ENCODE peak calls at places on chromosomes 4 and X, in nine cellular contexts. K is left colon, I is ureter, J is EL, O is endothelial cell, Q is T-cell, Z is non-pigmented ciliary epithelial cell, V is globus pallidus, L is KG1. W is an unnamed sample.

GRCh38 chr4:125582302-125582701 is 267.5 kb downstream of the FAT4 start:
- DNase-seq in K (no peak), I (no peak), J (peak; percentile 52), O (no peak), Q (no peak), Z (no peak), V (no peak), L (no peak), W (peak; percentile 5)

GRCh38 chrX:85627363-85627762 is 247.9 kb upstream of the POF1B start:
- DNase-seq in K (no peak), I (no peak), J (no peak), O (no peak), Q (no peak), Z (no peak), V (no peak), L (no peak), W (no peak)

GRCh38 chrX:40064055-40064597 is 33.6 kb downstream of the BCOR start:
- DNase-seq in K (no peak), I (no peak), J (no peak), O (no peak), Q (no peak), Z (no peak), V (no peak), L (no peak), W (no peak)

GRCh38 chr4:146121757-146122156 is 53.8 kb upstream of the LSM6 start:
- DNase-seq in K (no peak), I (no peak), J (no peak), O (no peak), Q (no peak), Z (no peak), V (no peak), L (no peak), W (no peak)

GRCh38 chr4:102350634-102351033 is 5.4 kb upstream of the SLC39A8 start:
- DNase-seq in K (no peak), I (no peak), J (no peak), O (no peak), Q (no peak), Z (no peak), V (no peak), L (no peak), W (no peak)

GRCh38 chr4:100361336-100361735 is 156.5 kb downstream of the EMCN start:
- DNase-seq in K (no peak), I (no peak), J (no peak), O (no peak), Q (no peak), Z (no peak), V (no peak), L (no peak), W (no peak)

GRCh38 chrX:16978193-16978984 is 31.9 kb downstream of the REPS2 start:
- DNase-seq in K (no peak), I (no peak), J (no peak), O (no peak), Q (no peak), Z (no peak), V (no peak), L (no peak), W (no peak)

GRCh38 chrX:11890843-11891514 is 132.9 kb downstream of the MSL3 start:
- DNase-seq in K (peak; percentile 45), I (no peak), J (no peak), O (no peak), Q (no peak), Z (no peak), V (no peak), L (no peak), W (no peak)

GRCh38 chr4:2437475-2438215 is 18.9 kb downstream of the CFAP99 start:
- DNase-seq in K (no peak), I (no peak), J (no peak), O (no peak), Q (no peak), Z (no peak), V (no peak), L (no peak), W (no peak)

GRCh38 chr4:73721901-73722300 is 18.5 kb upstream of the CXCL8 start:
- DNase-seq in K (no peak), I (no peak), J (peak; percentile 66), O (no peak), Q (no peak), Z (no peak), V (no peak), L (no peak), W (no peak)

GRCh38 chrX:39012561-39013209 is 211.4 kb downstream of the MID1IP1 start:
- DNase-seq in K (no peak), I (no peak), J (no peak), O (no peak), Q (no peak), Z (no peak), V (peak; percentile 0), L (no peak), W (peak; percentile 28)

GRCh38 chr4:78756721-78757120 is 19.4 kb upstream of the BMP2K start:
- DNase-seq in K (no peak), I (no peak), J (no peak), O (no peak), Q (no peak), Z (no peak), V (no peak), L (no peak), W (no peak)

GRCh38 chr4:124035364-124036036 is 638.9 kb downstream of the SPRY1 start:
- DNase-seq in K (no peak), I (no peak), J (no peak), O (no peak), Q (no peak), Z (no peak), V (no peak), L (no peak), W (no peak)

GRCh38 chrX:1093112-1093511 is 119.3 kb downstream of the CRLF2 start:
- DNase-seq in K (no peak), I (no peak), J (peak; percentile 10), O (no peak), Q (peak; percentile 47), Z (no peak), V (no peak), L (no peak), W (no peak)

GRCh38 chr4:124948976-124949597 is 236.6 kb upstream of the ANKRD50 start:
- DNase-seq in K (no peak), I (no peak), J (peak; percentile 47), O (no peak), Q (no peak), Z (no peak), V (no peak), L (no peak), W (peak; percentile 68)

GRCh38 chrX:110081740-110082139 is 78.8 kb downstream of the TMEM164 start:
- DNase-seq in K (no peak), I (no peak), J (peak; percentile 6), O (no peak), Q (no peak), Z (no peak), V (no peak), L (no peak), W (no peak)

GRCh38 chr4:122895336-122895995 is 26.9 kb downstream of the NUDT6 start:
- DNase-seq in K (no peak), I (no peak), J (no peak), O (no peak), Q (no peak), Z (no peak), V (no peak), L (no peak), W (peak; percentile 13)

GRCh38 chr4:124846306-124846705 is 133.8 kb upstream of the ANKRD50 start:
- DNase-seq in K (no peak), I (no peak), J (no peak), O (no peak), Q (no peak), Z (no peak), V (no peak), L (no peak), W (peak; percentile 15)

GRCh38 chr4:180296036-180296599 is 1947.1 kb upstream of the TENM3 start:
- DNase-seq in K (no peak), I (no peak), J (no peak), O (no peak), Q (no peak), Z (no peak), V (no peak), L (no peak), W (no peak)

GRCh38 chrX:69503835-69504625 is at the start of gene NALF2:
- DNase-seq in K (peak; percentile 37), I (peak; percentile 65), J (peak; percentile 25), O (peak; percentile 74), Q (no peak), Z (no peak), V (peak; percentile 27), L (no peak), W (peak; percentile 29)

GRCh38 chr4:119785963-119786362 is 157.4 kb upstream of the PDE5A start:
- DNase-seq in K (no peak), I (no peak), J (peak; percentile 9), O (no peak), Q (no peak), Z (no peak), V (no peak), L (no peak), W (peak; percentile 8)

GRCh38 chr4:20194079-20195013 is 57.4 kb upstream of the SLIT2 start:
- DNase-seq in K (no peak), I (no peak), J (peak; percentile 86), O (no peak), Q (no peak), Z (peak; percentile 65), V (no peak), L (no peak), W (peak; percentile 83)

GRCh38 chr4:158285429-158286216 is 75.3 kb downstream of the TMEM144 start:
- DNase-seq in K (no peak), I (no peak), J (no peak), O (no peak), Q (no peak), Z (no peak), V (no peak), L (no peak), W (no peak)

GRCh38 chrX:100895365-100896075 is 21.4 kb upstream of the NOX1 start:
- DNase-seq in K (no peak), I (peak; percentile 45), J (peak; percentile 30), O (peak; percentile 13), Q (no peak), Z (no peak), V (no peak), L (no peak), W (peak; percentile 33)

GRCh38 chr4:140151700-140152014 is 2.3 kb downstream of the MAML3 start:
- DNase-seq in K (peak; percentile 91), I (peak; percentile 91), J (peak; percentile 83), O (no peak), Q (peak; percentile 52), Z (peak; percentile 55), V (peak; percentile 78), L (peak; percentile 84), W (peak; percentile 79)

GRCh38 chrX:17369294-17369693 is 5.7 kb upstream of the NHS start:
- DNase-seq in K (no peak), I (no peak), J (no peak), O (no peak), Q (no peak), Z (no peak), V (no peak), L (no peak), W (no peak)

GRCh38 chr4:100289530-100289888 is 99.2 kb upstream of the DDIT4L start:
- DNase-seq in K (no peak), I (no peak), J (peak; percentile 59), O (no peak), Q (no peak), Z (no peak), V (no peak), L (no peak), W (peak; percentile 83)

GRCh38 chr4:32161382-32161781 is 1441.2 kb downstream of the PCDH7 start:
- DNase-seq in K (no peak), I (no peak), J (no peak), O (no peak), Q (no peak), Z (no peak), V (no peak), L (no peak), W (peak; percentile 39)

GRCh38 chr4:168509786-168510185 is 12.9 kb downstream of the PALLD start:
- DNase-seq in K (no peak), I (no peak), J (no peak), O (no peak), Q (peak; percentile 21), Z (peak; percentile 60), V (no peak), L (no peak), W (peak; percentile 88)

GRCh38 chrX:24468245-24468644 is 3.2 kb downstream of the PDK3 start:
- DNase-seq in K (no peak), I (no peak), J (no peak), O (no peak), Q (no peak), Z (no peak), V (no peak), L (no peak), W (peak; percentile 28)

GRCh38 chr4:114052227-114052626 is 72.8 kb upstream of the ARSJ start:
- DNase-seq in K (no peak), I (no peak), J (no peak), O (no peak), Q (no peak), Z (no peak), V (no peak), L (no peak), W (no peak)

W was measured in renal cortical epithelial cell.